ENCODE peak calls at places on chromosome 14, in ten cellular contexts. One of them, this sample, is unnamed.

GRCh38 chr14:98177551-98177950 is 1094.4 kb downstream of the BCL11B start:
- DNase-seq in activated CD4-positive, CD25-positive, alpha-beta regulatory T cell: no peak
- DNase-seq in AG08395: no peak
- DNase-seq in ELR: no peak
- DNase-seq in GM23248: no peak
- DNase-seq in NCI-H1694 treated with DMSO at 0.1 percent for 48 hours: no peak
- DNase-seq in NCI-H2107: no peak
- DNase-seq in mesothelial cell of epicardium: no peak
- DNase-seq in astrocyte of the hippocampus: no peak
- DNase-seq in astrocyte of the spinal cord: no peak
- DNase-seq in this sample: no peak

GRCh38 chr14:39665084-39665483 is 232.9 kb upstream of the FBXO33 start:
- DNase-seq in activated CD4-positive, CD25-positive, alpha-beta regulatory T cell: no peak
- DNase-seq in astrocyte of the hippocampus: peak
- DNase-seq in NCI-H2107: no peak
- DNase-seq in astrocyte of the spinal cord: peak
- DNase-seq in AG08395: no peak
- DNase-seq in GM23248: no peak
- DNase-seq in mesothelial cell of epicardium: no peak
- DNase-seq in NCI-H1694 treated with DMSO at 0.1 percent for 48 hours: no peak
- DNase-seq in ELR: no peak
- DNase-seq in this sample: no peak

GRCh38 chr14:68795602-68796417 is 2.9 kb upstream of the ZFP36L1 start:
- DNase-seq in ELR: peak
- DNase-seq in NCI-H1694 treated with DMSO at 0.1 percent for 48 hours: no peak
- DNase-seq in activated CD4-positive, CD25-positive, alpha-beta regulatory T cell: peak
- DNase-seq in NCI-H2107: peak
- DNase-seq in AG08395: peak
- DNase-seq in mesothelial cell of epicardium: peak
- DNase-seq in astrocyte of the hippocampus: peak
- DNase-seq in GM23248: peak
- DNase-seq in astrocyte of the spinal cord: peak
- DNase-seq in this sample: peak

GRCh38 chr14:92694807-92695206 is 53.6 kb downstream of the LGMN start:
- DNase-seq in NCI-H1694 treated with DMSO at 0.1 percent for 48 hours: no peak
- DNase-seq in mesothelial cell of epicardium: no peak
- DNase-seq in ELR: no peak
- DNase-seq in NCI-H2107: no peak
- DNase-seq in astrocyte of the spinal cord: no peak
- DNase-seq in astrocyte of the hippocampus: no peak
- DNase-seq in GM23248: peak
- DNase-seq in activated CD4-positive, CD25-positive, alpha-beta regulatory T cell: no peak
- DNase-seq in AG08395: no peak
- DNase-seq in this sample: no peak

GRCh38 chr14:31926123-31926522 is 151.0 kb upstream of the ARHGAP5 start:
- DNase-seq in GM23248: peak
- DNase-seq in activated CD4-positive, CD25-positive, alpha-beta regulatory T cell: no peak
- DNase-seq in astrocyte of the hippocampus: peak
- DNase-seq in NCI-H1694 treated with DMSO at 0.1 percent for 48 hours: peak
- DNase-seq in astrocyte of the spinal cord: peak
- DNase-seq in ELR: peak
- DNase-seq in NCI-H2107: no peak
- DNase-seq in mesothelial cell of epicardium: no peak
- DNase-seq in AG08395: no peak
- DNase-seq in this sample: peak

GRCh38 chr14:92154283-92154942 is 32.6 kb downstream of the CPSF2 start:
- DNase-seq in ELR: no peak
- DNase-seq in astrocyte of the spinal cord: peak
- DNase-seq in astrocyte of the hippocampus: no peak
- DNase-seq in NCI-H1694 treated with DMSO at 0.1 percent for 48 hours: no peak
- DNase-seq in AG08395: peak
- DNase-seq in GM23248: peak
- DNase-seq in mesothelial cell of epicardium: no peak
- DNase-seq in activated CD4-positive, CD25-positive, alpha-beta regulatory T cell: no peak
- DNase-seq in NCI-H2107: no peak
- DNase-seq in this sample: no peak

GRCh38 chr14:70789361-70789760 is 20.0 kb downstream of the MAP3K9 start:
- DNase-seq in astrocyte of the spinal cord: peak
- DNase-seq in NCI-H2107: no peak
- DNase-seq in astrocyte of the hippocampus: peak
- DNase-seq in AG08395: peak
- DNase-seq in NCI-H1694 treated with DMSO at 0.1 percent for 48 hours: no peak
- DNase-seq in GM23248: peak
- DNase-seq in ELR: peak
- DNase-seq in mesothelial cell of epicardium: no peak
- DNase-seq in activated CD4-positive, CD25-positive, alpha-beta regulatory T cell: no peak
- DNase-seq in this sample: peak

GRCh38 chr14:65151329-65152010 is 49.2 kb upstream of the MAX start:
- DNase-seq in activated CD4-positive, CD25-positive, alpha-beta regulatory T cell: no peak
- DNase-seq in NCI-H1694 treated with DMSO at 0.1 percent for 48 hours: no peak
- DNase-seq in mesothelial cell of epicardium: no peak
- DNase-seq in astrocyte of the hippocampus: no peak
- DNase-seq in ELR: no peak
- DNase-seq in astrocyte of the spinal cord: no peak
- DNase-seq in NCI-H2107: no peak
- DNase-seq in GM23248: no peak
- DNase-seq in AG08395: no peak
- DNase-seq in this sample: no peak

GRCh38 chr14:64806202-64806861 is 73.4 kb downstream of the SPTB start:
- DNase-seq in NCI-H2107: no peak
- DNase-seq in astrocyte of the hippocampus: peak
- DNase-seq in ELR: peak
- DNase-seq in GM23248: peak
- DNase-seq in AG08395: peak
- DNase-seq in activated CD4-positive, CD25-positive, alpha-beta regulatory T cell: no peak
- DNase-seq in astrocyte of the spinal cord: peak
- DNase-seq in mesothelial cell of epicardium: no peak
- DNase-seq in NCI-H1694 treated with DMSO at 0.1 percent for 48 hours: no peak
- DNase-seq in this sample: peak

GRCh38 chr14:52998376-52999010 is 47.6 kb upstream of the FERMT2 start:
- DNase-seq in astrocyte of the hippocampus: peak
- DNase-seq in astrocyte of the spinal cord: peak
- DNase-seq in GM23248: peak
- DNase-seq in activated CD4-positive, CD25-positive, alpha-beta regulatory T cell: no peak
- DNase-seq in NCI-H1694 treated with DMSO at 0.1 percent for 48 hours: no peak
- DNase-seq in ELR: peak
- DNase-seq in mesothelial cell of epicardium: no peak
- DNase-seq in NCI-H2107: no peak
- DNase-seq in AG08395: peak
- DNase-seq in this sample: no peak

GRCh38 chr14:96851694-96852381 is 54.7 kb downstream of the VRK1 start:
- DNase-seq in astrocyte of the spinal cord: no peak
- DNase-seq in activated CD4-positive, CD25-positive, alpha-beta regulatory T cell: no peak
- DNase-seq in AG08395: no peak
- DNase-seq in NCI-H1694 treated with DMSO at 0.1 percent for 48 hours: no peak
- DNase-seq in ELR: peak
- DNase-seq in NCI-H2107: no peak
- DNase-seq in mesothelial cell of epicardium: no peak
- DNase-seq in GM23248: no peak
- DNase-seq in astrocyte of the hippocampus: no peak
- DNase-seq in this sample: no peak

GRCh38 chr14:104996032-104996431 is 10.4 kb downstream of the CLBA1 start:
- DNase-seq in NCI-H2107: no peak
- DNase-seq in ELR: no peak
- DNase-seq in astrocyte of the hippocampus: no peak
- DNase-seq in NCI-H1694 treated with DMSO at 0.1 percent for 48 hours: no peak
- DNase-seq in AG08395: no peak
- DNase-seq in astrocyte of the spinal cord: no peak
- DNase-seq in GM23248: no peak
- DNase-seq in mesothelial cell of epicardium: no peak
- DNase-seq in activated CD4-positive, CD25-positive, alpha-beta regulatory T cell: no peak
- DNase-seq in this sample: no peak

GRCh38 chr14:106790189-106791036 is 1264.0 kb downstream of the TMEM121 start:
- DNase-seq in AG08395: no peak
- DNase-seq in NCI-H2107: peak
- DNase-seq in activated CD4-positive, CD25-positive, alpha-beta regulatory T cell: peak
- DNase-seq in GM23248: peak
- DNase-seq in mesothelial cell of epicardium: no peak
- DNase-seq in ELR: peak
- DNase-seq in NCI-H1694 treated with DMSO at 0.1 percent for 48 hours: peak
- DNase-seq in astrocyte of the spinal cord: no peak
- DNase-seq in astrocyte of the hippocampus: no peak
- DNase-seq in this sample: peak

GRCh38 chr14:22812744-22813143 is 2.5 kb downstream of the SLC7A7 start:
- DNase-seq in activated CD4-positive, CD25-positive, alpha-beta regulatory T cell: no peak
- DNase-seq in astrocyte of the hippocampus: no peak
- DNase-seq in ELR: no peak
- DNase-seq in NCI-H1694 treated with DMSO at 0.1 percent for 48 hours: no peak
- DNase-seq in mesothelial cell of epicardium: no peak
- DNase-seq in AG08395: no peak
- DNase-seq in astrocyte of the spinal cord: no peak
- DNase-seq in NCI-H2107: no peak
- DNase-seq in GM23248: no peak
- DNase-seq in this sample: no peak

GRCh38 chr14:60093088-60093487 is 1.4 kb downstream of the PCNX4 start:
- DNase-seq in astrocyte of the hippocampus: peak
- DNase-seq in NCI-H1694 treated with DMSO at 0.1 percent for 48 hours: no peak
- DNase-seq in NCI-H2107: no peak
- DNase-seq in GM23248: peak
- DNase-seq in AG08395: no peak
- DNase-seq in activated CD4-positive, CD25-positive, alpha-beta regulatory T cell: no peak
- DNase-seq in ELR: peak
- DNase-seq in astrocyte of the spinal cord: no peak
- DNase-seq in mesothelial cell of epicardium: no peak
- DNase-seq in this sample: no peak

GRCh38 chr14:91250912-91251311 is 6.4 kb upstream of the GPR68 start:
- DNase-seq in astrocyte of the spinal cord: no peak
- DNase-seq in astrocyte of the hippocampus: no peak
- DNase-seq in NCI-H1694 treated with DMSO at 0.1 percent for 48 hours: no peak
- DNase-seq in GM23248: peak
- DNase-seq in ELR: no peak
- DNase-seq in NCI-H2107: no peak
- DNase-seq in AG08395: peak
- DNase-seq in activated CD4-positive, CD25-positive, alpha-beta regulatory T cell: no peak
- DNase-seq in mesothelial cell of epicardium: no peak
- DNase-seq in this sample: no peak

GRCh38 chr14:76820700-76821099 is 5.5 kb upstream of the LRRC74A start:
- DNase-seq in activated CD4-positive, CD25-positive, alpha-beta regulatory T cell: no peak
- DNase-seq in astrocyte of the spinal cord: no peak
- DNase-seq in NCI-H1694 treated with DMSO at 0.1 percent for 48 hours: no peak
- DNase-seq in GM23248: no peak
- DNase-seq in NCI-H2107: no peak
- DNase-seq in astrocyte of the hippocampus: no peak
- DNase-seq in mesothelial cell of epicardium: no peak
- DNase-seq in ELR: no peak
- DNase-seq in AG08395: no peak
- DNase-seq in this sample: no peak

GRCh38 chr14:100476012-100476822 is 111.0 kb downstream of the BEGAIN start:
- DNase-seq in NCI-H2107: peak
- DNase-seq in mesothelial cell of epicardium: no peak
- DNase-seq in ELR: peak
- DNase-seq in NCI-H1694 treated with DMSO at 0.1 percent for 48 hours: no peak
- DNase-seq in GM23248: peak
- DNase-seq in astrocyte of the hippocampus: peak
- DNase-seq in activated CD4-positive, CD25-positive, alpha-beta regulatory T cell: no peak
- DNase-seq in AG08395: peak
- DNase-seq in astrocyte of the spinal cord: peak
- DNase-seq in this sample: peak

GRCh38 chr14:95146079-95146771 is 11.1 kb downstream of the DICER1 start:
- DNase-seq in AG08395: no peak
- DNase-seq in NCI-H2107: no peak
- DNase-seq in mesothelial cell of epicardium: no peak
- DNase-seq in activated CD4-positive, CD25-positive, alpha-beta regulatory T cell: no peak
- DNase-seq in ELR: no peak
- DNase-seq in GM23248: no peak
- DNase-seq in astrocyte of the hippocampus: no peak
- DNase-seq in astrocyte of the spinal cord: no peak
- DNase-seq in NCI-H1694 treated with DMSO at 0.1 percent for 48 hours: no peak
- DNase-seq in this sample: no peak

GRCh38 chr14:104460920-104461651 is 118.5 kb upstream of the C14orf180 start:
- DNase-seq in astrocyte of the spinal cord: no peak
- DNase-seq in NCI-H2107: no peak
- DNase-seq in astrocyte of the hippocampus: no peak
- DNase-seq in activated CD4-positive, CD25-positive, alpha-beta regulatory T cell: no peak
- DNase-seq in NCI-H1694 treated with DMSO at 0.1 percent for 48 hours: no peak
- DNase-seq in AG08395: no peak
- DNase-seq in mesothelial cell of epicardium: no peak
- DNase-seq in GM23248: peak
- DNase-seq in ELR: no peak
- DNase-seq in this sample: no peak

GRCh38 chr14:20116748-20117147 is 6.2 kb downstream of the OR4K17 start:
- DNase-seq in GM23248: no peak
- DNase-seq in AG08395: no peak
- DNase-seq in NCI-H2107: no peak
- DNase-seq in ELR: no peak
- DNase-seq in NCI-H1694 treated with DMSO at 0.1 percent for 48 hours: no peak
- DNase-seq in activated CD4-positive, CD25-positive, alpha-beta regulatory T cell: no peak
- DNase-seq in mesothelial cell of epicardium: no peak
- DNase-seq in astrocyte of the spinal cord: no peak
- DNase-seq in astrocyte of the hippocampus: no peak
- DNase-seq in this sample: peak

GRCh38 chr14:87999282-87999681 is 5.7 kb upstream of the GPR65 start:
- DNase-seq in mesothelial cell of epicardium: no peak
- DNase-seq in ELR: no peak
- DNase-seq in astrocyte of the hippocampus: no peak
- DNase-seq in NCI-H1694 treated with DMSO at 0.1 percent for 48 hours: no peak
- DNase-seq in astrocyte of the spinal cord: no peak
- DNase-seq in AG08395: no peak
- DNase-seq in GM23248: no peak
- DNase-seq in NCI-H2107: no peak
- DNase-seq in activated CD4-positive, CD25-positive, alpha-beta regulatory T cell: no peak
- DNase-seq in this sample: no peak

GRCh38 chr14:93100098-93100497 is 15.6 kb downstream of the ITPK1 start:
- DNase-seq in activated CD4-positive, CD25-positive, alpha-beta regulatory T cell: no peak
- DNase-seq in ELR: no peak
- DNase-seq in astrocyte of the spinal cord: no peak
- DNase-seq in mesothelial cell of epicardium: no peak
- DNase-seq in GM23248: no peak
- DNase-seq in astrocyte of the hippocampus: no peak
- DNase-seq in AG08395: no peak
- DNase-seq in NCI-H2107: no peak
- DNase-seq in NCI-H1694 treated with DMSO at 0.1 percent for 48 hours: no peak
- DNase-seq in this sample: no peak

GRCh38 chr14:101134851-101135486 is 231.4 kb upstream of the RTL1 start:
- DNase-seq in activated CD4-positive, CD25-positive, alpha-beta regulatory T cell: no peak
- DNase-seq in AG08395: no peak
- DNase-seq in astrocyte of the hippocampus: no peak
- DNase-seq in NCI-H1694 treated with DMSO at 0.1 percent for 48 hours: no peak
- DNase-seq in GM23248: no peak
- DNase-seq in mesothelial cell of epicardium: no peak
- DNase-seq in ELR: no peak
- DNase-seq in NCI-H2107: no peak
- DNase-seq in astrocyte of the spinal cord: no peak
- DNase-seq in this sample: peak

GRCh38 chr14:85686908-85687307 is 157.0 kb downstream of the FLRT2 start:
- DNase-seq in astrocyte of the hippocampus: no peak
- DNase-seq in activated CD4-positive, CD25-positive, alpha-beta regulatory T cell: no peak
- DNase-seq in NCI-H1694 treated with DMSO at 0.1 percent for 48 hours: no peak
- DNase-seq in mesothelial cell of epicardium: no peak
- DNase-seq in GM23248: no peak
- DNase-seq in ELR: no peak
- DNase-seq in astrocyte of the spinal cord: no peak
- DNase-seq in NCI-H2107: no peak
- DNase-seq in AG08395: no peak
- DNase-seq in this sample: no peak

GRCh38 chr14:68610251-68610793 is 182.5 kb downstream of the ZFP36L1 start:
- DNase-seq in NCI-H1694 treated with DMSO at 0.1 percent for 48 hours: no peak
- DNase-seq in GM23248: no peak
- DNase-seq in NCI-H2107: no peak
- DNase-seq in astrocyte of the spinal cord: no peak
- DNase-seq in mesothelial cell of epicardium: no peak
- DNase-seq in AG08395: no peak
- DNase-seq in astrocyte of the hippocampus: no peak
- DNase-seq in activated CD4-positive, CD25-positive, alpha-beta regulatory T cell: no peak
- DNase-seq in ELR: no peak
- DNase-seq in this sample: no peak

GRCh38 chr14:50955373-50956043 is 11.2 kb upstream of the PYGL start:
- DNase-seq in activated CD4-positive, CD25-positive, alpha-beta regulatory T cell: no peak
- DNase-seq in NCI-H2107: no peak
- DNase-seq in AG08395: peak
- DNase-seq in mesothelial cell of epicardium: no peak
- DNase-seq in astrocyte of the hippocampus: peak
- DNase-seq in GM23248: peak
- DNase-seq in NCI-H1694 treated with DMSO at 0.1 percent for 48 hours: peak
- DNase-seq in ELR: peak
- DNase-seq in astrocyte of the spinal cord: peak
- DNase-seq in this sample: peak

GRCh38 chr14:20866963-20867362 is 24.2 kb upstream of the RNASE3 start:
- DNase-seq in NCI-H2107: no peak
- DNase-seq in activated CD4-positive, CD25-positive, alpha-beta regulatory T cell: no peak
- DNase-seq in astrocyte of the hippocampus: no peak
- DNase-seq in AG08395: no peak
- DNase-seq in ELR: peak
- DNase-seq in NCI-H1694 treated with DMSO at 0.1 percent for 48 hours: no peak
- DNase-seq in astrocyte of the spinal cord: no peak
- DNase-seq in mesothelial cell of epicardium: no peak
- DNase-seq in GM23248: peak
- DNase-seq in this sample: no peak

This sample was measured in HT1080.